ENCODE peak calls at places on chromosomes 1 and 21, in six cellular contexts. M is coronary artery, O is fibroblast of pulmonary artery, W is OCI-LY7, J is HFF-Myc, Q is heart right ventricle. A is an unnamed sample.

GRCh38 chr1:7679873-7680790 is 91.0 kb upstream of the VAMP3 start:
- DNase-seq in Q (peak), O (peak), M (no peak), W (no peak), J (no peak), A (peak)

GRCh38 chr1:224700915-224701531 is 84.9 kb downstream of the CNIH3 start:
- DNase-seq in O (peak), W (peak), J (no peak), Q (no peak), M (no peak), A (peak)

GRCh38 chr21:33402011-33402979 is 918 bp upstream of the IFNGR2 start:
- DNase-seq in O (peak), Q (peak), J (no peak), M (peak), W (peak), A (peak)

GRCh38 chr1:186754542-186755150 is 74.1 kb upstream of the PLA2G4A start:
- DNase-seq in W (no peak), O (no peak), M (no peak), Q (no peak), J (peak), A (no peak)

GRCh38 chr1:211843018-211843417 is 12.5 kb upstream of the LPGAT1 start:
- DNase-seq in W (no peak), M (no peak), Q (no peak), J (no peak), O (no peak), A (no peak)

GRCh38 chr1:201753492-201753891 is 75.5 kb upstream of the IPO9 start:
- DNase-seq in J (no peak), W (no peak), M (no peak), O (no peak), Q (no peak), A (no peak)

GRCh38 chr21:36297938-36298572 is 21.9 kb upstream of the MORC3 start:
- DNase-seq in W (peak), O (no peak), Q (peak), M (no peak), J (peak), A (peak)

GRCh38 chr1:48109390-48110009 is 112.3 kb upstream of the TRABD2B start:
- DNase-seq in M (no peak), O (peak), J (peak), W (peak), Q (peak), A (peak)

GRCh38 chr1:53278294-53278693 is 40.0 kb upstream of the MAGOH start:
- DNase-seq in O (peak), W (peak), M (no peak), J (no peak), Q (peak), A (peak)

GRCh38 chr1:75124510-75124909 is 9.7 kb upstream of the LHX8 start:
- DNase-seq in Q (no peak), O (no peak), J (no peak), W (no peak), M (no peak), A (no peak)

GRCh38 chr1:16385659-16386453 is 18.8 kb downstream of the SZRD1 start:
- DNase-seq in O (no peak), J (no peak), W (no peak), M (no peak), Q (no peak), A (no peak)

GRCh38 chr1:63847308-63847910 is 73.6 kb downstream of the ROR1 start:
- DNase-seq in Q (no peak), O (no peak), J (no peak), M (no peak), W (no peak), A (no peak)

GRCh38 chr1:56683569-56683968 is 38.5 kb downstream of the PRKAA2 start:
- DNase-seq in J (no peak), M (no peak), W (no peak), Q (no peak), O (no peak), A (no peak)

GRCh38 chr1:7262611-7263010 is 477.4 kb downstream of the CAMTA1 start:
- DNase-seq in J (no peak), W (no peak), O (no peak), Q (no peak), M (no peak), A (no peak)

GRCh38 chr1:235122348-235122747 is 6.3 kb downstream of the TOMM20 start:
- DNase-seq in Q (no peak), O (no peak), M (no peak), W (no peak), J (no peak), A (no peak)

GRCh38 chr1:17210176-17210575 is 5.2 kb downstream of the PADI1 start:
- DNase-seq in M (no peak), J (no peak), W (no peak), O (no peak), Q (no peak), A (no peak)

GRCh38 chr1:86640161-86640560 is 64.2 kb upstream of the SH3GLB1 start:
- DNase-seq in J (no peak), Q (no peak), M (no peak), O (peak), W (no peak), A (no peak)

GRCh38 chr1:7317888-7318287 is 453.2 kb upstream of the VAMP3 start:
- DNase-seq in M (no peak), J (no peak), Q (no peak), O (no peak), W (no peak), A (no peak)

GRCh38 chr1:26234644-26235384 is 814 bp downstream of the CEP85 start:
- DNase-seq in W (peak), Q (no peak), J (no peak), M (no peak), O (peak), A (peak)
- TF ChIP-seq CTCF in W (peak), Q (no peak), J (no peak), M (no peak), O (peak), A (no peak)

GRCh38 chr1:247331172-247331525 is 518 bp downstream of the ZNF496 start:
- DNase-seq in M (peak), J (no peak), W (peak), Q (peak), O (peak), A (peak)

GRCh38 chr1:247330548-247331171 is 1.0 kb downstream of the ZNF496 start:
- DNase-seq in M (no peak), O (no peak), J (no peak), Q (no peak), W (no peak), A (no peak)

GRCh38 chr1:247332901-247333361 is 1.3 kb upstream of the ZNF496 start:
- DNase-seq in W (no peak), M (no peak), O (peak), J (no peak), Q (no peak), A (no peak)

GRCh38 chr1:247332215-247332900 is 691 bp upstream of the ZNF496 start:
- DNase-seq in J (no peak), O (peak), M (peak), W (peak), Q (peak), A (peak)

DNA sequence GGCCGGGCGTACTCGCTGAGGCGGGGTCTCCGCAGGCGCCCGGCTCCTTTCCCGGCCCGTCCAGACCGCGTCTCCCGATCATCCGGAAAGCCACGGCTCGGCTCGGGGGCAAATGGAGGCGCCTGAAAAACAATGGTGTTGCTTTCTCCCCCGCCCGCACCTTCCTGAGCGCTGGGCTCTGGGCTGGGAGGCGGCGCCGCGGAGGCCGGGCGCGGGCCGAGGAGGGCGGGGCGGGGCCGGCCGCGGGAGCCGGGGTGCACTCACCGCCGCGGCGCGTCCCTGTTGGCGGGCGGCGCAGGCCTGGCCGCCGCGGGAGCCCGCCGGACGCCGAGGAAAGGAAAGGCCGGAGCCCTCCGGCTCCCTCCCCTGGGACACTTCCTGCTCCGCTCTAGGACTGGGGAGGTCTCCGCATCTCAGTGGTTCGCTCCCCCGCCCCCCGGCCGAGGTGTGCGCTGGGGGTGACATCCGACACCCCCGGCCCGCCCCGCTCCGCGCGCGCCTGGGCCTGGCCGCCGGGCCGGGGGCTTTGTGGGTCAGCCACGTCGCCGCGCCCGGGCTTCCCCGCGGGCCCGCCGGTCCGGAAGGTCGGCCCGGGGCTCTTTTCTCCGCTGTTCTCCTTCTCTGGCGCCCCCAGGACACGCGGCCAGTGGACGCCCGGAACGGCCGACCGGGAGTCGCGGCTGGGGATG is at the start of gene ZNF496:
- DNase-seq in M (peak), W (peak), Q (peak), J (peak), O (peak), A (peak)
- TF ChIP-seq CTCF in M (no peak), W (peak), Q (no peak), J (no peak), O (no peak), A (peak)

DNA sequence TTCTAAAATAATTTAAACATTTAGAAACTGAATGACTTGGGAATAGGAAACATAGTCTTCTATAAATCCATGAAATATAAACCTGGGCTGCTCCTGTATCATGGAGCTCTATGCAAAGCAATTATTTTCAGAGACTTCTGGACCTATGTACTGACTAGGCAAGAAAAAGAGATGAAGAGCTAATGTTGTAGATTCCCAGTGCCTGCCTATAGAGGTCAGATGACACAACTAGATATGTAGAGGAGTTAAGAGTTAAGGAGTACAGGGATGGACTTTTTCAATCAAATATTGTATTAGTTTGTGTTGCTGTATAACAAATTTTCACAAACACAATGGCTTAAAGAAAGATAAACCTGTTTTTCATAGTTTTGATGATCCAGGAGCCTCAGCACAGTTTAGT is 1434.5 kb downstream of the KCNT2 start:
- DNase-seq in J (no peak), O (no peak), M (no peak), Q (no peak), W (no peak), A (no peak)
- TF ChIP-seq CTCF in J (no peak), O (no peak), M (no peak), Q (no peak), W (no peak), A (no peak)

GRCh38 chr21:14120091-14120734 is 90.5 kb downstream of the LIPI start:
- DNase-seq in Q (no peak), J (peak), W (peak), O (peak), M (no peak), A (peak)
- TF ChIP-seq CTCF in Q (peak), J (peak), W (peak), O (peak), M (no peak), A (peak)

GRCh38 chr21:42654179-42654912 is 925 bp downstream of the PDE9A start:
- DNase-seq in J (no peak), W (peak), Q (no peak), M (no peak), O (no peak), A (peak)

GRCh38 chr21:42651515-42652401 is 1.7 kb upstream of the PDE9A start:
- DNase-seq in M (no peak), W (no peak), O (no peak), J (no peak), Q (no peak), A (peak)

GRCh38 chr21:42653492-42654061 is at the start of gene PDE9A:
- DNase-seq in J (no peak), Q (no peak), O (no peak), W (peak), M (no peak), A (peak)

GRCh38 chr21:42650441-42651421 is 2.7 kb upstream of the PDE9A start:
- DNase-seq in J (no peak), O (no peak), M (no peak), W (no peak), Q (no peak), A (no peak)

DNA sequence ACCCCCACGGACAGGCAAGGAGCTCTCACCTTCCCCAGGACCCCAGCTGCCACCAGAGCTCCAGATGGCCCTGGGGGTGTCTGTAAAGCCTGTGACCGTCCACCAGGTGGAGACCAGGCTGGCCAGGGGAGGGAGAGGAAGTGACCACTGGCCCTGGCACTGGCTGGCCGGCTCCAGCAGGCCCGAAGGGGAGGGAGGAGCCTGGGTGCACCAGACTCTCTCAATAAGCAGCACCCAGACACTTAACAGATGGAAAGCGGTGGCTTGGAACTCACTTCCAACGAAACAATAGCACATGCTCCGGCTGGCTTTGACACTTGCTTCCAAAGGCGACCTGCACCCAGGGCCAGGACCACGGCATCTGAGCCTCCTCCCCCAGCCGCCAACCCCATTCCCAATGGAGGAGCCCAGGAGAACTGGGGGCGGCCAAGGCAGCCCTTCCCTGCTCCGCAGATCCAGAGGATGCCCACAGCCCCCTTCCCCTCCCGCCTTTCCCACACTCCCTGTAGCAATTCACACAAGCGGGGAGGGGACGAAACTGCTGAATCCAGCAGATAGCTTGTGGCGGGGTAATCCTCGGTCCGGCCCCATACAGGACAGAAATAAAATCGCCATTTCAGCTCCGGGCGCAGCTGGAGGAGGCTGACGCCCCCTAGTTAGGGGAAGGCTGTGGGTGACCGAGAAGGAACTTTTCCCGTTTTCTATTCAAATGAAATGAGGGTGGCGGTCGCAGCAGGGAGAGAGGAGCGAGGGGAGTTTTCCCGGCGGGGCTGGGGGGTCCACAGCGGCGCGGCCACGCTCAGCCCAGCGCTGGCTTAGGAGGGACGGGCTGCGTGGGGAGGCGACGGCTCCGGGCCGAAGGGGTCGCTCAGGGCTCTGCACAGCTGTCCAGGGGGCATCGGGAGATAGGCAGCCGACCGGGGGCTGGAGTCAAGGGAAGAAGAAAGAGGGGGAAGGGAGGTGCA is 612 bp upstream of the PDE9A start:
- DNase-seq in Q (peak), W (no peak), J (no peak), M (no peak), O (peak), A (peak)
- TF ChIP-seq CTCF in Q (peak), W (no peak), J (peak), M (peak), O (peak), A (no peak)

GRCh38 chr1:87796521-87796920 is 467.8 kb downstream of the LMO4 start:
- DNase-seq in J (no peak), O (no peak), Q (no peak), W (no peak), M (no peak), A (no peak)

GRCh38 chr1:87795615-87796337 is 467.1 kb downstream of the LMO4 start:
- DNase-seq in M (no peak), J (no peak), Q (no peak), O (no peak), W (no peak), A (no peak)

GRCh38 chr1:87794788-87795614 is 466.3 kb downstream of the LMO4 start:
- DNase-seq in M (no peak), O (peak), W (no peak), Q (no peak), J (peak), A (no peak)

GRCh38 chr1:87790756-87791155 is 462.1 kb downstream of the LMO4 start:
- DNase-seq in O (no peak), W (no peak), M (no peak), Q (no peak), J (no peak), A (no peak)

DNA sequence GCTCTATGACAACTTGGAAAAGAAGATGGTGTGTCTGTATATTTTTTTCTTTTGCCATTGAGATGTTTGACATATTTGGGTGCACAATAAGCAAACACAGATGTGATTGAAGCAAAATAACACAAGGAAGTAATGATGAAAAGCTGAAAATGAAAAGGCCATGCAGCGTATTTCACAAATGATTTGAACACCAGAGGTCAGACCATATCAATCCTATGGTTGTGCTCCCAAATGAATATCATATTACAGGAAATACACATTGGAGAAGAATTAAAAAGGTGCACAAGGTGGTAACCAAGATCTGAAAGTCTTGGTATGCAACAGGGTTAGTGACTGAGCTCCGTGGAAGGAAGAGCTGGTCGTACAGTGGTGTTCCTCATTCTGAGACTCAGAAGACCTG is 463.4 kb downstream of the LMO4 start:
- DNase-seq in Q (no peak), J (no peak), M (no peak), W (no peak), O (no peak), A (no peak)
- TF ChIP-seq CTCF in Q (no peak), J (no peak), M (no peak), W (no peak), O (no peak), A (no peak)

GRCh38 chr1:151294748-151295462 is 12.8 kb downstream of the ZNF687 start:
- DNase-seq in W (no peak), Q (no peak), J (no peak), M (no peak), O (no peak), A (no peak)

GRCh38 chr1:151290709-151291303 is 8.7 kb downstream of the ZNF687 start:
- DNase-seq in J (no peak), W (no peak), M (no peak), Q (no peak), O (no peak), A (no peak)

GRCh38 chr1:151293093-151293492 is 11.0 kb downstream of the ZNF687 start:
- DNase-seq in M (no peak), W (no peak), O (no peak), Q (no peak), J (no peak), A (no peak)

GRCh38 chr1:151289991-151290708 is 8.1 kb downstream of the ZNF687 start:
- DNase-seq in J (no peak), M (no peak), W (no peak), O (no peak), Q (no peak), A (no peak)

GRCh38 chr1:151292207-151293030 is 10.3 kb downstream of the ZNF687 start:
- DNase-seq in O (no peak), W (no peak), Q (no peak), J (no peak), M (no peak), A (no peak)
- TF ChIP-seq CTCF in O (no peak), W (no peak), Q (no peak), J (no peak), M (no peak), A (no peak)

GRCh38 chr1:37472281-37472680 is 2.1 kb upstream of the ZC3H12A start:
- DNase-seq in M (no peak), Q (no peak), J (no peak), O (no peak), W (no peak), A (no peak)

GRCh38 chr1:37474051-37474696 is at the start of gene ZC3H12A:
- DNase-seq in Q (peak), O (peak), M (peak), J (no peak), W (peak), A (peak)

GRCh38 chr1:37472994-37473393 is 1.4 kb upstream of the ZC3H12A start:
- DNase-seq in J (no peak), M (no peak), Q (no peak), W (no peak), O (no peak), A (no peak)

GRCh38 chr1:37473431-37474050 is 839 bp upstream of the ZC3H12A start:
- DNase-seq in M (no peak), Q (no peak), W (peak), J (no peak), O (no peak), A (no peak)

DNA sequence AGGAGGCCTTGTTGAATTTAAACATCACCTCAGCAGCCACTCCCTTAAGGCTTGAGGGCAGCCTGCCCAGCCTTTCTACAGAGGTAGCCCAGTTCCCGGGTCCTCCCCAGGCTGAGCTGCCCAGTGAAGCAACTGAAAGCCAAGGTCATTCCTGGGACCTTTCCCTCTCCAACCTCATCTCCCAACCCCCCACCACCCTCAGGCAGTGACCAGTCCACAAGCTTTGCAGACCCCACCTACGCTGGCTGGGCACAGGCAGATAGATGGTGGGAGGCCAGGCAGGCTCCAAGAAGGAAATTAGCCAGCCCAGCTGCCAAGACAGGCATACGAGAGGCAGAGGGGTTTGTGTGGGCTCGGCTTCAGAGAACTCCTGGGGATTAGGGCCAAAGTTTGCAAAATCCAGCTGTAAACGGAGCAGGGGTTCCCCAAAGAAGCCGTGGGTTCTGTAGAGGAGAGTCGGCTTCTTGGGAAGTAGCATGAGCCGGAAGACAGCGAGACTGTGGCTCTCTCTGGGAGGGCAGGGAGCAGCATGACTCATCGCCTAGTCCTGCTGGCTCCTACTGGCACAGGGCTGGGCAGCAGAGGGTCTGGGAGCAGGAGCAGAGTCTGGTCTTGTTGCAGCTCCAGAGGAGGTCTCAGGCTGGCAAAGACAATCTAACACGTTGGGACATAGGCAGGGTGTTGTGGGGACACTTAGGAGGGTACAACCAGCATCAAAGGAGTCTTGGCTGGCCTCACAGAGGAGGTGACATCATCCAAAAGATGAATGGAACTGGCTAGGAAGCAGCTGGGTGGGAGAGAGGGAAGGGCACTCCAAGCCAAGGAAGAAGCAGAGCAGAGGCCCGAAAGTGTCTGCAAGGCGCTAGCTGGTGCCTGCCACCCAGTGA is 2.8 kb upstream of the ZC3H12A start:
- DNase-seq in O (peak), W (no peak), J (no peak), M (peak), Q (peak), A (no peak)
- TF ChIP-seq CTCF in O (no peak), W (no peak), J (no peak), M (no peak), Q (no peak), A (no peak)